ENCODE peak calls at places on chromosomes 13 and 19, in six cellular contexts. One of them, this sample, is unnamed.

GRCh38 chr13:28022848-28023518 is 34.5 kb upstream of the URAD start:
- DNase-seq in tibial artery: no peak
- DNase-seq in PC-3: no peak
- DNase-seq in posterior cingulate gyrus: no peak
- DNase-seq in NCI-H510A: no peak
- DNase-seq in sigmoid colon: no peak
- DNase-seq in this sample: no peak

GRCh38 chr19:47190167-47190727 is 40.8 kb downstream of the BBC3 start:
- DNase-seq in tibial artery: peak; percentile 93
- DNase-seq in PC-3: peak; percentile 49
- DNase-seq in sigmoid colon: peak; percentile 76
- DNase-seq in NCI-H510A: no peak
- DNase-seq in posterior cingulate gyrus: peak; percentile 25
- DNase-seq in this sample: no peak

GRCh38 chr19:18091217-18091608 is 4.5 kb upstream of the IL12RB1 start:
- DNase-seq in NCI-H510A: no peak
- DNase-seq in PC-3: no peak
- DNase-seq in tibial artery: peak; percentile 83
- DNase-seq in sigmoid colon: peak; percentile 78
- DNase-seq in posterior cingulate gyrus: no peak
- DNase-seq in this sample: no peak

GRCh38 chr19:2270157-2270571 is 11.8 kb downstream of the PEAK3 start:
- DNase-seq in NCI-H510A: no peak
- DNase-seq in tibial artery: peak; percentile 83
- DNase-seq in sigmoid colon: peak; percentile 85
- DNase-seq in PC-3: no peak
- DNase-seq in posterior cingulate gyrus: no peak
- DNase-seq in this sample: no peak

GRCh38 chr19:29660835-29661234 is 4.4 kb upstream of the PLEKHF1 start:
- DNase-seq in NCI-H510A: no peak
- DNase-seq in sigmoid colon: no peak
- DNase-seq in tibial artery: peak; percentile 25
- DNase-seq in PC-3: no peak
- DNase-seq in posterior cingulate gyrus: no peak
- DNase-seq in this sample: no peak

GRCh38 chr19:7879102-7879770 is 5.0 kb upstream of the PRR36 start:
- DNase-seq in sigmoid colon: no peak
- DNase-seq in tibial artery: no peak
- DNase-seq in PC-3: no peak
- DNase-seq in NCI-H510A: no peak
- DNase-seq in posterior cingulate gyrus: no peak
- DNase-seq in this sample: no peak

GRCh38 chr13:59176775-59177174 is 987.0 kb downstream of the DIAPH3 start:
- DNase-seq in PC-3: peak; percentile 5
- DNase-seq in tibial artery: no peak
- DNase-seq in sigmoid colon: no peak
- DNase-seq in posterior cingulate gyrus: no peak
- DNase-seq in NCI-H510A: no peak
- DNase-seq in this sample: no peak

GRCh38 chr19:55504981-55505380 is 16.7 kb downstream of the SSC5D start:
- DNase-seq in PC-3: no peak
- DNase-seq in posterior cingulate gyrus: no peak
- DNase-seq in sigmoid colon: no peak
- DNase-seq in NCI-H510A: no peak
- DNase-seq in tibial artery: no peak
- DNase-seq in this sample: no peak

GRCh38 chr19:51317381-51317780 is 5.9 kb downstream of the IGLON5 start:
- DNase-seq in PC-3: no peak
- DNase-seq in sigmoid colon: no peak
- DNase-seq in tibial artery: no peak
- DNase-seq in posterior cingulate gyrus: no peak
- DNase-seq in NCI-H510A: no peak
- DNase-seq in this sample: no peak

GRCh38 chr13:61954092-61954491 is 538.4 kb upstream of the PCDH20 start:
- DNase-seq in tibial artery: no peak
- DNase-seq in NCI-H510A: no peak
- DNase-seq in PC-3: peak; percentile 50
- DNase-seq in sigmoid colon: no peak
- DNase-seq in posterior cingulate gyrus: no peak
- DNase-seq in this sample: peak; percentile 10

GRCh38 chr19:11987405-11988231 is 22.8 kb downstream of the ZNF763 start:
- DNase-seq in sigmoid colon: peak; percentile 98
- DNase-seq in posterior cingulate gyrus: peak; percentile 83
- DNase-seq in tibial artery: peak; percentile 99
- DNase-seq in PC-3: peak; percentile 98
- DNase-seq in NCI-H510A: peak; percentile 91
- DNase-seq in this sample: peak; percentile 86

This sample was measured in NCI-H1417 treated with DMSO at 0.1 percent for 48 hours.